ENCODE peak calls at places on chromosomes 4 and X, in six cellular contexts. P is activated CD4-positive, alpha-beta T cell treated with anti-CD3 and anti-CD28 coated beads, Interleukin-2, amount 50 U/mL, for 1 hour; V is A549; G is neural progenitor cell; J is activated naive CD4-positive, alpha-beta T cell treated with anti-CD3 and anti-CD28 coated beads for 36 hours; W is ACHN. N is an unnamed sample.
A peak's percentile ranks its signal among the peaks of the same experiment; 100 is the strongest.

GRCh38 chr4:168098257-168098717 is 6.0 kb downstream of the ANXA10 start:
- DNase-seq in P (no peak), V (peak; percentile 11), G (no peak), J (no peak), W (no peak), N (peak; percentile 6)

GRCh38 chr4:88003261-88003660 is 4.2 kb upstream of the PKD2 start:
- DNase-seq in P (no peak), V (no peak), G (no peak), J (no peak), W (no peak), N (no peak)

GRCh38 chrX:12950851-12951589 is 23.9 kb upstream of the TMSB4X start:
- DNase-seq in P (peak; percentile 63), V (peak; percentile 76), G (peak; percentile 74), J (peak; percentile 83), W (no peak), N (no peak)

GRCh38 chr4:1192091-1192492 is 19.7 kb upstream of the SPON2 start:
- DNase-seq in P (no peak), V (peak; percentile 46), G (no peak), J (no peak), W (peak; percentile 89), N (peak; percentile 95)

GRCh38 chr4:123941306-123941705 is 544.7 kb downstream of the SPRY1 start:
- DNase-seq in P (no peak), V (no peak), G (no peak), J (no peak), W (no peak), N (no peak)

GRCh38 chr4:151942971-151943370 is 182.2 kb upstream of the GATB start:
- DNase-seq in P (no peak), V (no peak), G (no peak), J (no peak), W (no peak), N (no peak)

GRCh38 chrX:148354906-148355305 is 145.5 kb upstream of the AFF2 start:
- DNase-seq in P (no peak), V (no peak), G (no peak), J (no peak), W (no peak), N (no peak)

GRCh38 chr4:154491341-154491679 is 289 bp downstream of the DCHS2 start:
- DNase-seq in P (no peak), V (peak; percentile 12), G (peak; percentile 73), J (no peak), W (peak; percentile 17), N (peak; percentile 42)

GRCh38 chr4:151215295-151215694 is 61.7 kb upstream of the PRSS48 start:
- DNase-seq in P (no peak), V (no peak), G (no peak), J (no peak), W (no peak), N (no peak)

GRCh38 chrX:40808203-40808602 is 72.9 kb upstream of the MED14 start:
- DNase-seq in P (no peak), V (no peak), G (no peak), J (no peak), W (no peak), N (no peak)

GRCh38 chrX:11100281-11101035 is 10.7 kb upstream of the HCCS start:
- DNase-seq in P (no peak), V (peak; percentile 73), G (peak; percentile 59), J (no peak), W (peak; percentile 57), N (peak; percentile 41)

GRCh38 chrX:34197946-34198345 is 65.8 kb upstream of the FAM47A start:
- DNase-seq in P (no peak), V (no peak), G (no peak), J (no peak), W (no peak), N (no peak)